ENCODE peak calls at places on chromosomes 3 and 15, in ten cellular contexts. One of them, this sample, is unnamed.

GRCh38 chr3:71244153-71245051 is 339.1 kb downstream of the FOXP1 start:
- DNase-seq in activated CD4-positive, alpha-beta T cell treated with anti-CD3 and anti-CD28 coated beads for 48 hours: no peak
- DNase-seq in HepG2: no peak
- DNase-seq in T-helper 17 cell: no peak
- DNase-seq in amniotic stem cell: no peak
- DNase-seq in uterus: peak; percentile 74
- DNase-seq in GM23338: no peak
- DNase-seq in renal cortical epithelial cell: no peak
- DNase-seq in effector memory CD4-positive, alpha-beta T cell: no peak
- DNase-seq in hippocampal formation: no peak
- DNase-seq in this sample: no peak

GRCh38 chr3:178103140-178103539 is 433.1 kb upstream of the KCNMB2 start:
- DNase-seq in activated CD4-positive, alpha-beta T cell treated with anti-CD3 and anti-CD28 coated beads for 48 hours: no peak
- DNase-seq in HepG2: no peak
- DNase-seq in T-helper 17 cell: no peak
- DNase-seq in amniotic stem cell: no peak
- DNase-seq in uterus: no peak
- DNase-seq in GM23338: no peak
- DNase-seq in renal cortical epithelial cell: no peak
- DNase-seq in effector memory CD4-positive, alpha-beta T cell: no peak
- DNase-seq in hippocampal formation: no peak
- DNase-seq in this sample: no peak

GRCh38 chr3:174540536-174540935 is 318.6 kb upstream of the NAALADL2 start:
- DNase-seq in activated CD4-positive, alpha-beta T cell treated with anti-CD3 and anti-CD28 coated beads for 48 hours: no peak
- DNase-seq in HepG2: no peak
- DNase-seq in T-helper 17 cell: no peak
- DNase-seq in amniotic stem cell: no peak
- DNase-seq in uterus: no peak
- DNase-seq in GM23338: peak; percentile 85
- DNase-seq in renal cortical epithelial cell: no peak
- DNase-seq in effector memory CD4-positive, alpha-beta T cell: no peak
- DNase-seq in hippocampal formation: no peak
- DNase-seq in this sample: no peak

GRCh38 chr15:52100807-52101206 is 11.8 kb downstream of the BCL2L10 start:
- DNase-seq in activated CD4-positive, alpha-beta T cell treated with anti-CD3 and anti-CD28 coated beads for 48 hours: peak; percentile 30
- DNase-seq in HepG2: no peak
- DNase-seq in T-helper 17 cell: no peak
- DNase-seq in amniotic stem cell: no peak
- DNase-seq in uterus: peak; percentile 89
- DNase-seq in GM23338: no peak
- DNase-seq in renal cortical epithelial cell: peak; percentile 92
- DNase-seq in effector memory CD4-positive, alpha-beta T cell: no peak
- DNase-seq in hippocampal formation: no peak
- DNase-seq in this sample: no peak

GRCh38 chr3:46524008-46524407 is 26.2 kb downstream of the RTP3 start:
- DNase-seq in activated CD4-positive, alpha-beta T cell treated with anti-CD3 and anti-CD28 coated beads for 48 hours: no peak
- DNase-seq in HepG2: no peak
- DNase-seq in T-helper 17 cell: no peak
- DNase-seq in amniotic stem cell: no peak
- DNase-seq in uterus: no peak
- DNase-seq in GM23338: no peak
- DNase-seq in renal cortical epithelial cell: no peak
- DNase-seq in effector memory CD4-positive, alpha-beta T cell: no peak
- DNase-seq in hippocampal formation: no peak
- DNase-seq in this sample: no peak

GRCh38 chr15:58517682-58518525 is 86.1 kb downstream of the LIPC start:
- DNase-seq in activated CD4-positive, alpha-beta T cell treated with anti-CD3 and anti-CD28 coated beads for 48 hours: peak; percentile 23
- DNase-seq in HepG2: no peak
- DNase-seq in T-helper 17 cell: no peak
- DNase-seq in amniotic stem cell: no peak
- DNase-seq in uterus: no peak
- DNase-seq in GM23338: no peak
- DNase-seq in renal cortical epithelial cell: no peak
- DNase-seq in effector memory CD4-positive, alpha-beta T cell: no peak
- DNase-seq in hippocampal formation: no peak
- DNase-seq in this sample: no peak

GRCh38 chr3:13932578-13933295 is 52.9 kb upstream of the WNT7A start:
- DNase-seq in activated CD4-positive, alpha-beta T cell treated with anti-CD3 and anti-CD28 coated beads for 48 hours: peak; percentile 24
- DNase-seq in HepG2: no peak
- DNase-seq in T-helper 17 cell: no peak
- DNase-seq in amniotic stem cell: no peak
- DNase-seq in uterus: no peak
- DNase-seq in GM23338: peak; percentile 22
- DNase-seq in renal cortical epithelial cell: no peak
- DNase-seq in effector memory CD4-positive, alpha-beta T cell: no peak
- DNase-seq in hippocampal formation: no peak
- DNase-seq in this sample: no peak

GRCh38 chr15:93880358-93880757 is 351.0 kb upstream of the MCTP2 start:
- DNase-seq in activated CD4-positive, alpha-beta T cell treated with anti-CD3 and anti-CD28 coated beads for 48 hours: no peak
- DNase-seq in HepG2: no peak
- DNase-seq in T-helper 17 cell: no peak
- DNase-seq in amniotic stem cell: no peak
- DNase-seq in uterus: no peak
- DNase-seq in GM23338: no peak
- DNase-seq in renal cortical epithelial cell: no peak
- DNase-seq in effector memory CD4-positive, alpha-beta T cell: no peak
- DNase-seq in hippocampal formation: no peak
- DNase-seq in this sample: no peak

GRCh38 chr3:178658694-178659315 is 122.6 kb downstream of the KCNMB2 start:
- DNase-seq in activated CD4-positive, alpha-beta T cell treated with anti-CD3 and anti-CD28 coated beads for 48 hours: no peak
- DNase-seq in HepG2: no peak
- DNase-seq in T-helper 17 cell: no peak
- DNase-seq in amniotic stem cell: no peak
- DNase-seq in uterus: no peak
- DNase-seq in GM23338: no peak
- DNase-seq in renal cortical epithelial cell: no peak
- DNase-seq in effector memory CD4-positive, alpha-beta T cell: no peak
- DNase-seq in hippocampal formation: no peak
- DNase-seq in this sample: no peak

GRCh38 chr3:82839871-82840270 is 1078.4 kb upstream of the GBE1 start:
- DNase-seq in activated CD4-positive, alpha-beta T cell treated with anti-CD3 and anti-CD28 coated beads for 48 hours: no peak
- DNase-seq in HepG2: no peak
- DNase-seq in T-helper 17 cell: no peak
- DNase-seq in amniotic stem cell: no peak
- DNase-seq in uterus: no peak
- DNase-seq in GM23338: no peak
- DNase-seq in renal cortical epithelial cell: no peak
- DNase-seq in effector memory CD4-positive, alpha-beta T cell: no peak
- DNase-seq in hippocampal formation: no peak
- DNase-seq in this sample: no peak

GRCh38 chr3:144142151-144142855 is 170.7 kb downstream of the DIPK2A start:
- DNase-seq in activated CD4-positive, alpha-beta T cell treated with anti-CD3 and anti-CD28 coated beads for 48 hours: no peak
- DNase-seq in HepG2: no peak
- DNase-seq in T-helper 17 cell: no peak
- DNase-seq in amniotic stem cell: peak; percentile 77
- DNase-seq in uterus: no peak
- DNase-seq in GM23338: no peak
- DNase-seq in renal cortical epithelial cell: no peak
- DNase-seq in effector memory CD4-positive, alpha-beta T cell: no peak
- DNase-seq in hippocampal formation: no peak
- DNase-seq in this sample: no peak

GRCh38 chr3:13215940-13216546 is 142.8 kb upstream of the IQSEC1 start:
- DNase-seq in activated CD4-positive, alpha-beta T cell treated with anti-CD3 and anti-CD28 coated beads for 48 hours: no peak
- DNase-seq in HepG2: peak; percentile 27
- DNase-seq in T-helper 17 cell: no peak
- DNase-seq in amniotic stem cell: no peak
- DNase-seq in uterus: no peak
- DNase-seq in GM23338: no peak
- DNase-seq in renal cortical epithelial cell: peak; percentile 84
- DNase-seq in effector memory CD4-positive, alpha-beta T cell: no peak
- DNase-seq in hippocampal formation: no peak
- DNase-seq in this sample: no peak

GRCh38 chr3:149771652-149772271 is 19.5 kb upstream of the COMMD2 start:
- DNase-seq in activated CD4-positive, alpha-beta T cell treated with anti-CD3 and anti-CD28 coated beads for 48 hours: peak; percentile 55
- DNase-seq in HepG2: peak; percentile 25
- DNase-seq in T-helper 17 cell: peak; percentile 10
- DNase-seq in amniotic stem cell: peak; percentile 11
- DNase-seq in uterus: peak; percentile 50
- DNase-seq in GM23338: peak; percentile 92
- DNase-seq in renal cortical epithelial cell: peak; percentile 23
- DNase-seq in effector memory CD4-positive, alpha-beta T cell: no peak
- DNase-seq in hippocampal formation: no peak
- DNase-seq in this sample: no peak

GRCh38 chr3:9401986-9402385 is 4.6 kb downstream of the SETD5 start:
- DNase-seq in activated CD4-positive, alpha-beta T cell treated with anti-CD3 and anti-CD28 coated beads for 48 hours: no peak
- DNase-seq in HepG2: no peak
- DNase-seq in T-helper 17 cell: no peak
- DNase-seq in amniotic stem cell: no peak
- DNase-seq in uterus: no peak
- DNase-seq in GM23338: no peak
- DNase-seq in renal cortical epithelial cell: no peak
- DNase-seq in effector memory CD4-positive, alpha-beta T cell: no peak
- DNase-seq in hippocampal formation: no peak
- DNase-seq in this sample: no peak

GRCh38 chr3:124504332-124505059 is 225.8 kb upstream of the UMPS start:
- DNase-seq in activated CD4-positive, alpha-beta T cell treated with anti-CD3 and anti-CD28 coated beads for 48 hours: no peak
- DNase-seq in HepG2: no peak
- DNase-seq in T-helper 17 cell: no peak
- DNase-seq in amniotic stem cell: peak; percentile 37
- DNase-seq in uterus: no peak
- DNase-seq in GM23338: no peak
- DNase-seq in renal cortical epithelial cell: peak; percentile 90
- DNase-seq in effector memory CD4-positive, alpha-beta T cell: no peak
- DNase-seq in hippocampal formation: no peak
- DNase-seq in this sample: no peak

GRCh38 chr3:126472277-126473006 is 3.2 kb downstream of the ZXDC start:
- DNase-seq in activated CD4-positive, alpha-beta T cell treated with anti-CD3 and anti-CD28 coated beads for 48 hours: peak; percentile 8
- DNase-seq in HepG2: peak; percentile 94
- DNase-seq in T-helper 17 cell: no peak
- DNase-seq in amniotic stem cell: peak; percentile 8
- DNase-seq in uterus: peak; percentile 62
- DNase-seq in GM23338: no peak
- DNase-seq in renal cortical epithelial cell: peak; percentile 98
- DNase-seq in effector memory CD4-positive, alpha-beta T cell: no peak
- DNase-seq in hippocampal formation: peak; percentile 28
- DNase-seq in this sample: no peak

GRCh38 chr3:63384382-63384781 is 106.3 kb downstream of the SYNPR start:
- DNase-seq in activated CD4-positive, alpha-beta T cell treated with anti-CD3 and anti-CD28 coated beads for 48 hours: no peak
- DNase-seq in HepG2: no peak
- DNase-seq in T-helper 17 cell: no peak
- DNase-seq in amniotic stem cell: no peak
- DNase-seq in uterus: no peak
- DNase-seq in GM23338: no peak
- DNase-seq in renal cortical epithelial cell: no peak
- DNase-seq in effector memory CD4-positive, alpha-beta T cell: no peak
- DNase-seq in hippocampal formation: no peak
- DNase-seq in this sample: no peak

GRCh38 chr15:84034831-84035753 is 200.5 kb upstream of the GOLGA6L4 start:
- DNase-seq in activated CD4-positive, alpha-beta T cell treated with anti-CD3 and anti-CD28 coated beads for 48 hours: no peak
- DNase-seq in HepG2: peak; percentile 6
- DNase-seq in T-helper 17 cell: no peak
- DNase-seq in amniotic stem cell: no peak
- DNase-seq in uterus: no peak
- DNase-seq in GM23338: peak; percentile 83
- DNase-seq in renal cortical epithelial cell: peak; percentile 63
- DNase-seq in effector memory CD4-positive, alpha-beta T cell: no peak
- DNase-seq in hippocampal formation: peak; percentile 20
- DNase-seq in this sample: no peak

GRCh38 chr3:72461787-72462186 is 386.5 kb downstream of the SHQ1 start:
- DNase-seq in activated CD4-positive, alpha-beta T cell treated with anti-CD3 and anti-CD28 coated beads for 48 hours: no peak
- DNase-seq in HepG2: no peak
- DNase-seq in T-helper 17 cell: no peak
- DNase-seq in amniotic stem cell: no peak
- DNase-seq in uterus: peak; percentile 55
- DNase-seq in GM23338: no peak
- DNase-seq in renal cortical epithelial cell: no peak
- DNase-seq in effector memory CD4-positive, alpha-beta T cell: no peak
- DNase-seq in hippocampal formation: no peak
- DNase-seq in this sample: no peak

GRCh38 chr15:31147943-31148621 is 46.6 kb upstream of the TRPM1 start:
- DNase-seq in activated CD4-positive, alpha-beta T cell treated with anti-CD3 and anti-CD28 coated beads for 48 hours: no peak
- DNase-seq in HepG2: peak; percentile 52
- DNase-seq in T-helper 17 cell: no peak
- DNase-seq in amniotic stem cell: no peak
- DNase-seq in uterus: no peak
- DNase-seq in GM23338: peak; percentile 20
- DNase-seq in renal cortical epithelial cell: no peak
- DNase-seq in effector memory CD4-positive, alpha-beta T cell: no peak
- DNase-seq in hippocampal formation: no peak
- DNase-seq in this sample: no peak

GRCh38 chr15:34883633-34884032 is 85.9 kb downstream of the AQR start:
- DNase-seq in activated CD4-positive, alpha-beta T cell treated with anti-CD3 and anti-CD28 coated beads for 48 hours: no peak
- DNase-seq in HepG2: no peak
- DNase-seq in T-helper 17 cell: no peak
- DNase-seq in amniotic stem cell: no peak
- DNase-seq in uterus: no peak
- DNase-seq in GM23338: no peak
- DNase-seq in renal cortical epithelial cell: no peak
- DNase-seq in effector memory CD4-positive, alpha-beta T cell: no peak
- DNase-seq in hippocampal formation: no peak
- DNase-seq in this sample: no peak

GRCh38 chr3:37125195-37125594 is 49.2 kb downstream of the LRRFIP2 start:
- DNase-seq in activated CD4-positive, alpha-beta T cell treated with anti-CD3 and anti-CD28 coated beads for 48 hours: no peak
- DNase-seq in HepG2: no peak
- DNase-seq in T-helper 17 cell: no peak
- DNase-seq in amniotic stem cell: no peak
- DNase-seq in uterus: no peak
- DNase-seq in GM23338: no peak
- DNase-seq in renal cortical epithelial cell: peak; percentile 22
- DNase-seq in effector memory CD4-positive, alpha-beta T cell: no peak
- DNase-seq in hippocampal formation: no peak
- DNase-seq in this sample: no peak

GRCh38 chr3:114290911-114291901 is 2.6 kb upstream of the TIGIT start:
- DNase-seq in activated CD4-positive, alpha-beta T cell treated with anti-CD3 and anti-CD28 coated beads for 48 hours: peak; percentile 95
- DNase-seq in HepG2: peak; percentile 54
- DNase-seq in T-helper 17 cell: peak; percentile 96
- DNase-seq in amniotic stem cell: no peak
- DNase-seq in uterus: peak; percentile 33
- DNase-seq in GM23338: peak; percentile 97
- DNase-seq in renal cortical epithelial cell: peak; percentile 18
- DNase-seq in effector memory CD4-positive, alpha-beta T cell: peak; percentile 85
- DNase-seq in hippocampal formation: no peak
- DNase-seq in this sample: peak; percentile 71

GRCh38 chr3:177335728-177336127 is 138.4 kb upstream of the TBL1XR1 start:
- DNase-seq in activated CD4-positive, alpha-beta T cell treated with anti-CD3 and anti-CD28 coated beads for 48 hours: no peak
- DNase-seq in HepG2: no peak
- DNase-seq in T-helper 17 cell: no peak
- DNase-seq in amniotic stem cell: no peak
- DNase-seq in uterus: no peak
- DNase-seq in GM23338: no peak
- DNase-seq in renal cortical epithelial cell: peak; percentile 82
- DNase-seq in effector memory CD4-positive, alpha-beta T cell: no peak
- DNase-seq in hippocampal formation: no peak
- DNase-seq in this sample: no peak

GRCh38 chr15:57218826-57219576 is 157.3 kb upstream of the CGNL1 start:
- DNase-seq in activated CD4-positive, alpha-beta T cell treated with anti-CD3 and anti-CD28 coated beads for 48 hours: no peak
- DNase-seq in HepG2: no peak
- DNase-seq in T-helper 17 cell: no peak
- DNase-seq in amniotic stem cell: peak; percentile 9
- DNase-seq in uterus: no peak
- DNase-seq in GM23338: peak; percentile 87
- DNase-seq in renal cortical epithelial cell: peak; percentile 51
- DNase-seq in effector memory CD4-positive, alpha-beta T cell: no peak
- DNase-seq in hippocampal formation: peak; percentile 33
- DNase-seq in this sample: no peak

GRCh38 chr15:87498545-87498944 is 758.0 kb downstream of the NTRK3 start:
- DNase-seq in activated CD4-positive, alpha-beta T cell treated with anti-CD3 and anti-CD28 coated beads for 48 hours: no peak
- DNase-seq in HepG2: no peak
- DNase-seq in T-helper 17 cell: no peak
- DNase-seq in amniotic stem cell: no peak
- DNase-seq in uterus: no peak
- DNase-seq in GM23338: no peak
- DNase-seq in renal cortical epithelial cell: peak; percentile 50
- DNase-seq in effector memory CD4-positive, alpha-beta T cell: no peak
- DNase-seq in hippocampal formation: no peak
- DNase-seq in this sample: no peak

GRCh38 chr3:18837137-18837536 is 311.2 kb upstream of the KCNH8 start:
- DNase-seq in activated CD4-positive, alpha-beta T cell treated with anti-CD3 and anti-CD28 coated beads for 48 hours: no peak
- DNase-seq in HepG2: no peak
- DNase-seq in T-helper 17 cell: no peak
- DNase-seq in amniotic stem cell: no peak
- DNase-seq in uterus: no peak
- DNase-seq in GM23338: peak; percentile 4
- DNase-seq in renal cortical epithelial cell: no peak
- DNase-seq in effector memory CD4-positive, alpha-beta T cell: no peak
- DNase-seq in hippocampal formation: no peak
- DNase-seq in this sample: no peak

GRCh38 chr3:159239054-159239453 is 437.2 kb downstream of the MFSD1 start:
- DNase-seq in activated CD4-positive, alpha-beta T cell treated with anti-CD3 and anti-CD28 coated beads for 48 hours: no peak
- DNase-seq in HepG2: no peak
- DNase-seq in T-helper 17 cell: no peak
- DNase-seq in amniotic stem cell: no peak
- DNase-seq in uterus: no peak
- DNase-seq in GM23338: no peak
- DNase-seq in renal cortical epithelial cell: no peak
- DNase-seq in effector memory CD4-positive, alpha-beta T cell: no peak
- DNase-seq in hippocampal formation: peak; percentile 11
- DNase-seq in this sample: no peak